ENCODE peak calls at places on chromosomes 13 and 19, in seven cellular contexts. L is NCI-H345; T is Jurkat, Clone E6-1; U is activated B cell treated with CpG ODN at 0.5 μM for 24 hours; J is anterior cingulate cortex; Z is RWPE1; F is left ventricle myocardium superior. N is an unnamed sample.

GRCh38 chr13:73849292-73849691 is 284.9 kb downstream of the KLF12 start:
- DNase-seq in L (no peak), T (peak), U (no peak), J (no peak), Z (peak), F (no peak), N (no peak)

GRCh38 chr19:51719251-51719901 is 4.4 kb downstream of the HAS1 start:
- DNase-seq in L (no peak), T (no peak), U (no peak), J (no peak), Z (no peak), F (no peak), N (no peak)

GRCh38 chr13:20609145-20609544 is 42.2 kb downstream of the IFT88 start:
- DNase-seq in L (no peak), T (no peak), U (no peak), J (no peak), Z (no peak), F (no peak), N (no peak)

GRCh38 chr13:94731028-94731427 is 18.7 kb upstream of the SOX21 start:
- DNase-seq in L (no peak), T (no peak), U (no peak), J (no peak), Z (no peak), F (no peak), N (no peak)

GRCh38 chr19:18523841-18524240 is 2.0 kb upstream of the ELL start:
- DNase-seq in L (no peak), T (no peak), U (no peak), J (no peak), Z (no peak), F (no peak), N (no peak)

GRCh38 chr19:6109947-6110346 is 353 bp downstream of the RFX2 start:
- DNase-seq in L (no peak), T (no peak), U (no peak), J (no peak), Z (no peak), F (no peak), N (no peak)

GRCh38 chr13:100338265-100338664 is 249.4 kb downstream of the PCCA start:
- DNase-seq in L (no peak), T (no peak), U (no peak), J (no peak), Z (no peak), F (no peak), N (no peak)

GRCh38 chr13:33172400-33172799 is 113.2 kb downstream of the STARD13 start:
- DNase-seq in L (no peak), T (no peak), U (no peak), J (no peak), Z (no peak), F (no peak), N (no peak)

GRCh38 chr19:47573076-47574026 is at the start of gene ZNF541:
- DNase-seq in L (no peak), T (no peak), U (peak), J (peak), Z (peak), F (peak), N (peak)

GRCh38 chr19:28956971-28957370 is 256.0 kb downstream of the UQCRFS1 start:
- DNase-seq in L (no peak), T (no peak), U (no peak), J (no peak), Z (no peak), F (no peak), N (no peak)

GRCh38 chr19:55546822-55547614 is 1.7 kb upstream of the SBK3 start:
- DNase-seq in L (no peak), T (no peak), U (no peak), J (no peak), Z (no peak), F (peak), N (peak)

GRCh38 chr13:111152836-111153235 is 37.7 kb downstream of the ARHGEF7 start:
- DNase-seq in L (no peak), T (no peak), U (no peak), J (no peak), Z (peak), F (no peak), N (no peak)

GRCh38 chr13:85141425-85141824 is 657.8 kb downstream of the SLITRK6 start:
- DNase-seq in L (no peak), T (no peak), U (no peak), J (no peak), Z (no peak), F (no peak), N (no peak)

GRCh38 chr13:40391788-40392187 is 274.7 kb downstream of the FOXO1 start:
- DNase-seq in L (no peak), T (no peak), U (no peak), J (no peak), Z (no peak), F (no peak), N (no peak)

GRCh38 chr13:112979406-112979902 is 10.4 kb downstream of the MCF2L start:
- DNase-seq in L (no peak), T (no peak), U (no peak), J (no peak), Z (no peak), F (no peak), N (no peak)

GRCh38 chr13:110440946-110441731 is 120.4 kb downstream of the RAB20 start:
- DNase-seq in L (no peak), T (no peak), U (no peak), J (no peak), Z (no peak), F (no peak), N (no peak)

N was measured in left lung.